ENCODE peak calls at places on chromosome 14, in five cellular contexts. L, G, Z, F and P are unnamed samples. For H3K4me1, the result is how much of the 10 kb centered on the place peaks cover.

GRCh38 chr14:92439551-92440344 is 73.8 kb upstream of the RIN3 start:
- DNase-seq in L (no peak), G (no peak), Z (no peak), F (no peak), P (no peak)

GRCh38 chr14:100679707-100680438 is 46.8 kb upstream of the DLK1 start:
- DNase-seq in L (no peak), G (no peak), Z (no peak), F (no peak), P (no peak)

GRCh38 chr14:80926706-80927384 is 14.7 kb downstream of the CEP128 start:
- DNase-seq in L (no peak), G (no peak), Z (no peak), F (no peak), P (no peak)

GRCh38 chr14:68593806-68594536 is 198.9 kb downstream of the ZFP36L1 start:
- DNase-seq in L (no peak), G (no peak), Z (no peak), F (no peak), P (no peak)

GRCh38 chr14:75811136-75811839 is 150.2 kb downstream of the TTLL5 start:
- DNase-seq in L (no peak), G (no peak), Z (no peak), F (no peak), P (peak)

GRCh38 chr14:55122441-55122986 is 6.5 kb upstream of the LGALS3 start:
- DNase-seq in L (no peak), G (no peak), Z (peak), F (no peak), P (peak)

GRCh38 chr14:85248881-85249635 is 280.9 kb upstream of the FLRT2 start:
- DNase-seq in L (no peak), G (no peak), Z (no peak), F (no peak), P (no peak)

GRCh38 chr14:68181395-68182326 is 362.1 kb downstream of the RAD51B start:
- DNase-seq in L (no peak), G (no peak), Z (no peak), F (no peak), P (no peak)

GRCh38 chr14:35405304-35405996 is 901 bp upstream of the NFKBIA start:
- DNase-seq in L (no peak), G (no peak), Z (no peak), F (peak), P (peak)

GRCh38 chr14:79668941-79669340 is 542.4 kb downstream of the DIO2 start:
- DNase-seq in L (no peak), G (no peak), Z (no peak), F (no peak), P (no peak)

GRCh38 chr14:68085742-68086141 is 266.2 kb downstream of the RAD51B start:
- DNase-seq in L (no peak), G (no peak), Z (no peak), F (no peak), P (no peak)

GRCh38 chr14:51240804-51241380 is 845 bp downstream of the TMX1 start:
- DNase-seq in L (no peak), G (no peak), Z (no peak), F (no peak), P (no peak)

GRCh38 chr14:99212199-99212598 is 59.8 kb downstream of the BCL11B start:
- DNase-seq in L (no peak), G (no peak), Z (no peak), F (no peak), P (no peak)

GRCh38 chr14:94043756-94044475 is 17.8 kb downstream of the OTUB2 start:
- DNase-seq in L (no peak), G (no peak), Z (no peak), F (no peak), P (no peak)

GRCh38 chr14:99502989-99503421 is 21.8 kb downstream of the CCNK start:
- DNase-seq in L (no peak), G (no peak), Z (no peak), F (no peak), P (no peak)

GRCh38 chr14:100783630-100784321 is 42.1 kb upstream of the MEG3 start:
- DNase-seq in L (no peak), G (no peak), Z (no peak), F (no peak), P (no peak)

GRCh38 chr14:99910337-99911268 is 117.4 kb downstream of the EML1 start:
- DNase-seq in L (no peak), G (no peak), Z (no peak), F (no peak), P (no peak)

DNA sequence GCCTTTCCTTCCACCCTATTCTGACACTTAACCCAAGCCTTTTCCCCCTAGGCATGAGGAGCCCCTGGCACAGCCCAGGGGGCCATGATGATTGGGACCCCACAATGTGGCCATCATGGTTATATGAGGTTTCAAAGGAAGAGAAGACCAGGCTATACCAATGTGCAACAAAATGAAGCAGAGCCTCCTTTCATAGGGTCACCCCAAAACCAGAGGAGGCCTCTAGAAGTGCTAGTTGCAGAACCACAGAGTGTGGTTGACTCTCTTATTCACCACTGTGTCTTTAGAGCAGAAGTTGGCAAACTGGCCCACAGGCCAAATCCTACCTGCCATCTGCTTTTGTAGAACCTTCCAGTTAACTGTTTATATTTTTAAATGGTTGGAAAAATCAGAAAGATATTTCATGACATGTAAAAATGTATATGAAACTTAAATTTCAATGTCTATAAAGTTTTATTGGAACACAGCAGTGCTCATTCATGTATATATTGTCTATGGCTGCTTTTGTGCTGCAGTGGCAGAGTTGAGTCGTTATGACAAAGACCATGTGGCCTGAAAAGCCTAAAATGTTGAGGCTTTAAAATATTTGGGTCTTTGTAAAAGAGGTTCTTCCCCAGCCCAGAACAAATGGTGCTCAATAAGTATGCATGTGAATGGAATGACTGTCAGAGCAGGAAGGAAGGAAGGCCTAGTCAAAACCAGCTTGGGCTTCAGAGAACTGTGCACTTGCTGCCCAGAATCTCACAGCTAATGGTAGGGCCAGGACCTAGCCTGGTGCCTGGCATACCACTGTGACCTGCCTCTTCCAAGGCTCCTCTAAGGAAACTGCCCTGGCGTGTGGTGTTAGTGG is 49.2 kb downstream of the SUSD6 start:
- DNase-seq in L (no peak), G (no peak), Z (no peak), F (no peak), P (no peak)
- H3K4me1 ChIP-seq in L (under half), G (under half), Z (half or more), F (half or more), P (under half)

GRCh38 chr14:103532216-103533136 is 3.5 kb downstream of the TRMT61A start:
- DNase-seq in L (no peak), G (no peak), Z (no peak), F (no peak), P (no peak)
- H3K4me1 ChIP-seq in L (under half), G (under half), Z (half or more), F (under half), P (under half)

GRCh38 chr14:102821252-102821651 is 44.0 kb downstream of the TRAF3 start:
- DNase-seq in L (no peak), G (no peak), Z (no peak), F (no peak), P (no peak)
- H3K4me1 ChIP-seq in L (under half), G (half or more), Z (under half), F (half or more), P (under half)

GRCh38 chr14:25042362-25043299 is 7.3 kb downstream of the STXBP6 start:
- DNase-seq in L (no peak), G (no peak), Z (no peak), F (no peak), P (peak)

GRCh38 chr14:25041898-25042297 is 8.0 kb downstream of the STXBP6 start:
- DNase-seq in L (no peak), G (no peak), Z (no peak), F (no peak), P (peak)

GRCh38 chr14:25041484-25041883 is 8.5 kb downstream of the STXBP6 start:
- DNase-seq in L (no peak), G (no peak), Z (no peak), F (no peak), P (peak)

GRCh38 chr14:25046301-25046943 is 3.5 kb downstream of the STXBP6 start:
- DNase-seq in L (no peak), G (no peak), Z (no peak), F (no peak), P (peak)

GRCh38 chr14:25044299-25044698 is 5.6 kb downstream of the STXBP6 start:
- DNase-seq in L (no peak), G (no peak), Z (no peak), F (no peak), P (no peak)
- H3K4me1 ChIP-seq in L (under half), G (under half), Z (half or more), F (under half), P (under half)

GRCh38 chr14:61552196-61552595 is 143.1 kb upstream of the HIF1A start:
- DNase-seq in L (no peak), G (no peak), Z (no peak), F (no peak), P (no peak)
- H3K4me1 ChIP-seq in L (under half), G (under half), Z (under half), F (under half), P (under half)